ENCODE peak calls at places on chromosomes 16 and 17, in seven cellular contexts. G is NCI-H1092 treated with DMSO at 0.1 percent for 48 hours; U is stimulated activated CD4-positive, alpha-beta T cell treated with anti-CD3 and anti-CD28 coated beads, TNF-alpha, amount 100 ng/mL, for 24 hours; O is MG63; M is T-helper 9 cell; D is HEK293T; C is stimulated activated naive B cell treated with anti-CD40 and anti-IgM and Interleukin-4, amounts not matched to agents 10 μg/mL and 1 μg/mL and 100 μg/mL, for 72 hours. K is an unnamed sample.
A peak's percentile ranks its signal among the peaks of the same experiment; 100 is the strongest.

GRCh38 chr17:37118738-37119137 is 170.0 kb downstream of the AATF start:
- DNase-seq in G (no peak), U (no peak), O (no peak), M (no peak), D (no peak), C (no peak), K (no peak)

GRCh38 chr17:39404542-39405378 is 3.3 kb upstream of the FBXL20 start:
- DNase-seq in G (no peak), U (no peak), O (peak; percentile 14), M (no peak), D (no peak), C (no peak), K (no peak)

GRCh38 chr17:47690121-47690520 is 3.8 kb upstream of the TBKBP1 start:
- DNase-seq in G (no peak), U (no peak), O (no peak), M (no peak), D (no peak), C (no peak), K (no peak)

GRCh38 chr16:16868727-16869126 is 489.8 kb downstream of the NPIPA7 start:
- DNase-seq in G (no peak), U (no peak), O (no peak), M (no peak), D (no peak), C (no peak), K (no peak)

GRCh38 chr17:13940858-13941665 is 128.2 kb upstream of the COX10 start:
- DNase-seq in G (no peak), U (no peak), O (peak; percentile 38), M (no peak), D (no peak), C (no peak), K (no peak)

GRCh38 chr17:10061131-10061581 is 137.2 kb downstream of the GAS7 start:
- DNase-seq in G (no peak), U (no peak), O (peak; percentile 39), M (no peak), D (no peak), C (no peak), K (no peak)

GRCh38 chr16:48444574-48444973 is 59.4 kb upstream of the SIAH1 start:
- DNase-seq in G (no peak), U (no peak), O (peak; percentile 64), M (no peak), D (no peak), C (no peak), K (no peak)

GRCh38 chr17:49822829-49823228 is 25.0 kb downstream of the TAC4 start:
- DNase-seq in G (no peak), U (no peak), O (peak; percentile 43), M (no peak), D (no peak), C (no peak), K (no peak)

GRCh38 chr17:59001158-59001814 is 105.4 kb downstream of the TRIM37 start:
- DNase-seq in G (no peak), U (peak; percentile 67), O (no peak), M (peak; percentile 39), D (no peak), C (peak; percentile 82), K (peak; percentile 55)

GRCh38 chr17:44053130-44053872 is 13.2 kb downstream of the LSM12 start:
- DNase-seq in G (peak; percentile 55), U (no peak), O (no peak), M (no peak), D (no peak), C (no peak), K (no peak)

GRCh38 chr17:39150795-39151679 is at the start of gene PLXDC1:
- DNase-seq in G (no peak), U (peak; percentile 16), O (no peak), M (no peak), D (no peak), C (no peak), K (no peak)

GRCh38 chr17:72358465-72358864 is 237.6 kb downstream of the SOX9 start:
- DNase-seq in G (no peak), U (no peak), O (peak; percentile 46), M (no peak), D (no peak), C (no peak), K (no peak)

GRCh38 chr16:27475561-27475960 is 73.6 kb downstream of the IL21R start:
- DNase-seq in G (no peak), U (no peak), O (peak; percentile 39), M (no peak), D (no peak), C (no peak), K (no peak)

GRCh38 chr17:57565119-57565635 is 179.9 kb downstream of the CCDC182 start:
- DNase-seq in G (no peak), U (no peak), O (no peak), M (no peak), D (no peak), C (no peak), K (no peak)

GRCh38 chr17:2027528-2028233 is 2.3 kb upstream of the DPH1 start:
- DNase-seq in G (no peak), U (no peak), O (no peak), M (no peak), D (no peak), C (no peak), K (no peak)

GRCh38 chr16:8971416-8971815 is 7.7 kb upstream of the USP7 start:
- DNase-seq in G (no peak), U (no peak), O (no peak), M (no peak), D (no peak), C (no peak), K (no peak)

GRCh38 chr17:27318633-27319032 is 24.7 kb downstream of the WSB1 start:
- DNase-seq in G (no peak), U (no peak), O (no peak), M (no peak), D (no peak), C (no peak), K (no peak)

GRCh38 chr17:6455321-6455705 is 11.1 kb downstream of the PIMREG start:
- DNase-seq in G (peak; percentile 26), U (peak; percentile 39), O (no peak), M (no peak), D (no peak), C (peak; percentile 54), K (no peak)

GRCh38 chr17:73824321-73824720 is 180.1 kb upstream of the SDK2 start:
- DNase-seq in G (peak; percentile 13), U (no peak), O (no peak), M (no peak), D (no peak), C (no peak), K (no peak)

GRCh38 chr16:84423416-84423837 is 55.1 kb downstream of the ATP2C2 start:
- DNase-seq in G (peak; percentile 10), U (no peak), O (no peak), M (no peak), D (peak; percentile 34), C (no peak), K (no peak)

GRCh38 chr17:39484178-39484577 is 22.9 kb downstream of the CDK12 start:
- DNase-seq in G (no peak), U (no peak), O (no peak), M (no peak), D (no peak), C (no peak), K (no peak)